ENCODE peak calls at places on chromosomes 12 and 14, in ten cellular contexts. I is suprapubic skin; R is heart left ventricle; E is CD4-positive, alpha-beta T cell; H is effector memory CD4-positive, alpha-beta T cell; Q is tibial nerve; X is uterus; P is GM23338; V is A549; D is left ventricle myocardium inferior. S is an unnamed sample.

GRCh38 chr14:22185191-22185590 is 403.8 kb downstream of the DAD1 start:
- DNase-seq in I (no peak), R (no peak), E (no peak), H (no peak), Q (no peak), X (no peak), P (no peak), V (no peak), D (no peak), S (no peak)

GRCh38 chr14:35470775-35471174 is 63.2 kb upstream of the INSM2 start:
- DNase-seq in I (no peak), R (no peak), E (no peak), H (no peak), Q (no peak), X (no peak), P (peak; percentile 72), V (no peak), D (no peak), S (peak; percentile 8)

GRCh38 chr12:92602476-92602875 is 100.3 kb upstream of the PLEKHG7 start:
- DNase-seq in I (no peak), R (no peak), E (no peak), H (no peak), Q (no peak), X (no peak), P (no peak), V (peak; percentile 82), D (no peak), S (no peak)

GRCh38 chr12:132154941-132155770 is 10.9 kb downstream of the NOC4L start:
- DNase-seq in I (no peak), R (no peak), E (no peak), H (no peak), Q (no peak), X (no peak), P (no peak), V (peak; percentile 36), D (peak; percentile 9), S (no peak)

GRCh38 chr12:19130224-19131019 is 889 bp downstream of the PLEKHA5 start:
- DNase-seq in I (peak; percentile 84), R (peak; percentile 43), E (no peak), H (no peak), Q (peak; percentile 11), X (peak; percentile 34), P (peak; percentile 76), V (peak; percentile 19), D (peak; percentile 41), S (no peak)

GRCh38 chr14:23398348-23398747 is 9.7 kb downstream of the MYH6 start:
- DNase-seq in I (no peak), R (no peak), E (no peak), H (no peak), Q (no peak), X (no peak), P (no peak), V (no peak), D (no peak), S (no peak)

GRCh38 chr12:122322501-122322900 is 56.2 kb upstream of the VPS33A start:
- DNase-seq in I (no peak), R (no peak), E (no peak), H (no peak), Q (no peak), X (no peak), P (no peak), V (no peak), D (no peak), S (no peak)

GRCh38 chr12:94640134-94640928 is 10.0 kb downstream of the TMCC3 start:
- DNase-seq in I (no peak), R (no peak), E (no peak), H (no peak), Q (peak; percentile 39), X (no peak), P (no peak), V (no peak), D (no peak), S (no peak)

GRCh38 chr12:100554608-100555077 is 18.8 kb upstream of the GAS2L3 start:
- DNase-seq in I (no peak), R (no peak), E (no peak), H (no peak), Q (peak; percentile 86), X (no peak), P (peak; percentile 93), V (peak; percentile 89), D (no peak), S (peak; percentile 81)

GRCh38 chr12:75959506-75959905 is 72.1 kb downstream of the PHLDA1 start:
- DNase-seq in I (no peak), R (no peak), E (no peak), H (no peak), Q (no peak), X (no peak), P (no peak), V (no peak), D (no peak), S (no peak)
- H3K27ac ChIP-seq in I (no peak overlapping the region), R (no peak overlapping the region), E (no peak overlapping the region), H (no peak overlapping the region), Q (no peak overlapping the region), X (no peak overlapping the region), P (peak overlapping the region; percentile 91), V (peak overlapping the region; percentile 72), D (no peak overlapping the region), S (no peak overlapping the region)

GRCh38 chr14:61106627-61107147 is 125.6 kb downstream of the SLC38A6 start:
- DNase-seq in I (no peak), R (no peak), E (no peak), H (no peak), Q (no peak), X (no peak), P (peak; percentile 44), V (peak; percentile 20), D (no peak), S (no peak)

GRCh38 chr14:61103541-61104339 is 122.7 kb downstream of the SLC38A6 start:
- DNase-seq in I (peak; percentile 83), R (peak; percentile 71), E (no peak), H (no peak), Q (peak; percentile 49), X (peak; percentile 60), P (peak; percentile 44), V (peak; percentile 92), D (no peak), S (no peak)

GRCh38 chr14:61102549-61103466 is 121.8 kb downstream of the SLC38A6 start:
- DNase-seq in I (no peak), R (no peak), E (no peak), H (no peak), Q (no peak), X (no peak), P (no peak), V (peak; percentile 85), D (no peak), S (no peak)

GRCh38 chr14:61101803-61102548 is 120.9 kb downstream of the SLC38A6 start:
- DNase-seq in I (no peak), R (no peak), E (no peak), H (no peak), Q (no peak), X (no peak), P (peak; percentile 75), V (peak; percentile 38), D (no peak), S (no peak)

GRCh38 chr14:61104358-61104757 is 123.3 kb downstream of the SLC38A6 start:
- DNase-seq in I (no peak), R (no peak), E (no peak), H (no peak), Q (no peak), X (no peak), P (no peak), V (no peak), D (no peak), S (no peak)
- H3K27ac ChIP-seq in I (peak overlapping the region; percentile 64), R (peak overlapping the region; percentile 73), E (no peak overlapping the region), H (no peak overlapping the region), Q (peak overlapping the region; percentile 42), X (peak overlapping the region; percentile 57), P (peak overlapping the region; percentile 16), V (peak overlapping the region; percentile 89), D (peak overlapping the region; percentile 61), S (peak overlapping the region; percentile 91)

DNA sequence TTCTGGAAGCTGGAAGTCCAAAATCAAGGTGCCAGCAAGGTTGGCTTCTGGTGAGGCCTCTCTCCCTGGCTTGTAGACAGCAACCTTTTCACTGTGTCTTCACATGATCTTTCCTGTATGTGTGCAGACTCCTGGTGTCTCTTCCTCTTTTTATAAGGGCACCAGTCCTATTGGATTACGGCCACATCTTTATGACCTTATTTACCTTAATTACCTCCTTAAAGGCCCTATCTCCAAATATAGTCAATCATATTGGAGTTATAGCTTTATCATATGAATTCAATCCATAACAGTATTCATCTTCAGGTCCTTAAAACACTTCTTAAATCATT is 21.2 kb upstream of the GARIN2 start:
- DNase-seq in I (no peak), R (no peak), E (no peak), H (no peak), Q (no peak), X (no peak), P (no peak), V (no peak), D (no peak), S (no peak)
- H3K27ac ChIP-seq in I (no peak overlapping the region), R (no peak overlapping the region), E (no peak overlapping the region), H (no peak overlapping the region), Q (no peak overlapping the region), X (no peak overlapping the region), P (peak overlapping the region; percentile 2), V (peak overlapping the region; percentile 45), D (no peak overlapping the region), S (peak overlapping the region; percentile 55)

GRCh38 chr12:48865141-48865440 is 579 bp downstream of the RND1 start:
- DNase-seq in I (no peak), R (no peak), E (no peak), H (no peak), Q (no peak), X (no peak), P (peak; percentile 44), V (no peak), D (no peak), S (no peak)
- H3K27ac ChIP-seq in I (no peak overlapping the region), R (no peak overlapping the region), E (peak overlapping the region; percentile 25), H (peak overlapping the region; percentile 50), Q (no peak overlapping the region), X (no peak overlapping the region), P (no peak overlapping the region), V (peak overlapping the region; percentile 86), D (no peak overlapping the region), S (no peak overlapping the region)

GRCh38 chr14:105171004-105171673 is 2.6 kb upstream of the JAG2 start:
- DNase-seq in I (no peak), R (peak; percentile 74), E (no peak), H (no peak), Q (no peak), X (no peak), P (no peak), V (no peak), D (no peak), S (no peak)
- H3K27ac ChIP-seq in I (no peak overlapping the region), R (peak overlapping the region; percentile 78), E (no peak overlapping the region), H (no peak overlapping the region), Q (no peak overlapping the region), X (no peak overlapping the region), P (no peak overlapping the region), V (no peak overlapping the region), D (peak overlapping the region; percentile 87), S (no peak overlapping the region)

DNA sequence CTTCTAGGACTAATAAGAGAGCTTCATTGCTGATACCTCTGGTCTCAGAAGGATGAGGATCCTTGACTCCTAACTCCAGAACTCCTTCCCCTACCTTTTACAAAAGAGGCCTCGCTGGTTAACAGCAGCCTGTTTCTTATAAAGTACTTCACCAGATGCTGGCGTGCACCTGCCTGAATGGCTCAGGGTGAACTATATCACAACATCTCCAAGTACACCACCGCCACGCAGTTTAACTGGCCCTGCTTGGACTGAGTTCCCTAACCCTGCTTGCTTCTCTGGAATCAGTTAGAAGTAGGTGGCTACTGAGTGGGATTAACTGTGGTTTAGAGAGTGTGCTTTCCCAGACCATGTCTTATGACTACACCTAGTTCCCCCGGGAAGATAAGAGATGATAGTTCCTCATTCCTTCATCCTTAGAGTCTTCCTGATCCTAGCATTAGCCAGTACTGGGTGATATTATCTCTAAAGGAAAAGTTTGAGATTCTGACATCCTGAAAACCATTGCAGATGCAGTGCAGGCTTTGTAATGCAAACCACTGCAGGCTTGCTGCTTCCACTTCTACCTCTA is 3.0 kb downstream of the FOXJ2 start:
- DNase-seq in I (no peak), R (no peak), E (no peak), H (no peak), Q (no peak), X (no peak), P (no peak), V (no peak), D (no peak), S (no peak)
- H3K27ac ChIP-seq in I (no peak overlapping the region), R (peak overlapping the region; percentile 99), E (no peak overlapping the region), H (peak overlapping the region; percentile 95), Q (no peak overlapping the region), X (peak overlapping the region; percentile 97), P (no peak overlapping the region), V (no peak overlapping the region), D (peak overlapping the region; percentile 97), S (no peak overlapping the region)

S was measured in SK-N-MC.